ENCODE peak calls at places on chromosomes 6 and 20, in four cellular contexts. U is AG10803; X is HL-60; W is CD4-positive, alpha-beta T cell. D is an unnamed sample.
A peak's percentile ranks its signal among the peaks of the same experiment; 100 is the strongest.

GRCh38 chr20:1187605-1188171 is 2.9 kb upstream of the TMEM74B start:
- DNase-seq in U (no peak), X (no peak), W (no peak), D (no peak)

GRCh38 chr6:82741325-82741995 is 324.2 kb downstream of the UBE3D start:
- DNase-seq in U (peak; percentile 16), X (no peak), W (no peak), D (peak; percentile 72)

GRCh38 chr6:17714177-17714576 is 7.5 kb upstream of the NUP153 start:
- DNase-seq in U (no peak), X (no peak), W (no peak), D (no peak)

GRCh38 chr6:80638222-80639055 is 532.0 kb downstream of the BCKDHB start:
- DNase-seq in U (peak; percentile 87), X (no peak), W (no peak), D (peak; percentile 93)

GRCh38 chr6:87501809-87502572 is 29.2 kb downstream of the SLC35A1 start:
- DNase-seq in U (no peak), X (no peak), W (no peak), D (no peak)

GRCh38 chr20:60063739-60064138 is 105.5 kb downstream of the CDH26 start:
- DNase-seq in U (no peak), X (no peak), W (no peak), D (no peak)

GRCh38 chr6:41200901-41201783 is at the start of gene TREML2:
- DNase-seq in U (no peak), X (peak; percentile 78), W (peak; percentile 44), D (no peak)

GRCh38 chr20:32205502-32206382 is 1.8 kb downstream of the PLAGL2 start:
- DNase-seq in U (peak; percentile 40), X (peak; percentile 61), W (no peak), D (no peak)

GRCh38 chr6:24897186-24897585 is 38.6 kb downstream of the RIPOR2 start:
- DNase-seq in U (no peak), X (no peak), W (no peak), D (no peak)

GRCh38 chr6:159097256-159097655 is 52.5 kb upstream of the TAGAP start:
- DNase-seq in U (no peak), X (no peak), W (no peak), D (no peak)

GRCh38 chr20:22667198-22667597 is 82.8 kb upstream of the FOXA2 start:
- DNase-seq in U (no peak), X (no peak), W (no peak), D (no peak)

GRCh38 chr20:43539975-43540672 is 18.7 kb upstream of the SGK2 start:
- DNase-seq in U (no peak), X (no peak), W (no peak), D (no peak)

GRCh38 chr6:156359912-156360311 is 417.3 kb upstream of the ARID1B start:
- DNase-seq in U (no peak), X (no peak), W (no peak), D (no peak)

GRCh38 chr6:133595076-133595868 is 293.6 kb upstream of the TCF21 start:
- DNase-seq in U (peak; percentile 82), X (no peak), W (no peak), D (no peak)

GRCh38 chr6:5055118-5055517 is 30.0 kb upstream of the PPP1R3G start:
- DNase-seq in U (no peak), X (no peak), W (no peak), D (no peak)

GRCh38 chr6:158170656-158171081 is 2.5 kb downstream of the GTF2H5 start:
- DNase-seq in U (peak; percentile 98), X (no peak), W (no peak), D (peak; percentile 77)

GRCh38 chr20:62816031-62816878 is 595 bp upstream of the COL9A3 start:
- DNase-seq in U (no peak), X (no peak), W (no peak), D (no peak)

GRCh38 chr6:146419576-146419975 is 124.1 kb upstream of the RAB32 start:
- DNase-seq in U (no peak), X (no peak), W (no peak), D (no peak)

GRCh38 chr6:142648526-142648925 is 296.4 kb downstream of the HIVEP2 start:
- DNase-seq in U (no peak), X (no peak), W (no peak), D (no peak)

GRCh38 chr20:33863440-33864323 is 52.5 kb downstream of the CHMP4B start:
- DNase-seq in U (peak; percentile 15), X (no peak), W (no peak), D (no peak)

GRCh38 chr6:140828833-140829232 is 1303.9 kb upstream of the GJE1 start:
- DNase-seq in U (no peak), X (no peak), W (no peak), D (no peak)

GRCh38 chr20:24523661-24524060 is 54.2 kb downstream of the SYNDIG1 start:
- DNase-seq in U (no peak), X (no peak), W (no peak), D (no peak)

GRCh38 chr20:63058696-63059335 is 52.1 kb upstream of the BHLHE23 start:
- DNase-seq in U (no peak), X (no peak), W (peak; percentile 27), D (no peak)

GRCh38 chr6:144653885-144654505 is 368.9 kb downstream of the UTRN start:
- DNase-seq in U (no peak), X (no peak), W (no peak), D (no peak)

GRCh38 chr6:52497652-52498408 is 77.7 kb downstream of the EFHC1 start:
- DNase-seq in U (no peak), X (no peak), W (no peak), D (no peak)

GRCh38 chr6:96468281-96468680 is 53.3 kb upstream of the UFL1 start:
- DNase-seq in U (no peak), X (no peak), W (no peak), D (no peak)

GRCh38 chr6:104229057-104229456 is 630.7 kb downstream of the HACE1 start:
- DNase-seq in U (no peak), X (no peak), W (no peak), D (no peak)

GRCh38 chr6:156182356-156182755 is 594.8 kb upstream of the ARID1B start:
- DNase-seq in U (no peak), X (no peak), W (no peak), D (no peak)

GRCh38 chr20:23626040-23626620 is 11.6 kb downstream of the CST3 start:
- DNase-seq in U (peak; percentile 34), X (no peak), W (no peak), D (no peak)

GRCh38 chr6:4274382-4275082 is 139.2 kb upstream of the ECI2 start:
- DNase-seq in U (no peak), X (no peak), W (no peak), D (no peak)

GRCh38 chr6:157181649-157182048 is 141.7 kb downstream of the TMEM242 start:
- DNase-seq in U (no peak), X (no peak), W (no peak), D (no peak)

GRCh38 chr6:95572098-95572497 is 5.2 kb upstream of the MANEA start:
- DNase-seq in U (no peak), X (peak; percentile 30), W (no peak), D (no peak)

GRCh38 chr6:163201855-163202254 is 212.7 kb upstream of the QKI start:
- DNase-seq in U (no peak), X (no peak), W (no peak), D (no peak)

GRCh38 chr20:48294196-48294595 is 508.9 kb upstream of the SULF2 start:
- DNase-seq in U (peak; percentile 39), X (no peak), W (no peak), D (no peak)

GRCh38 chr20:48292806-48293205 is 507.5 kb upstream of the SULF2 start:
- DNase-seq in U (no peak), X (no peak), W (no peak), D (no peak)

GRCh38 chr20:48294942-48295341 is 509.7 kb upstream of the SULF2 start:
- DNase-seq in U (no peak), X (no peak), W (no peak), D (no peak)

GRCh38 chr20:48295966-48296421 is 510.7 kb upstream of the SULF2 start:
- DNase-seq in U (peak; percentile 82), X (no peak), W (no peak), D (peak; percentile 47)

DNA sequence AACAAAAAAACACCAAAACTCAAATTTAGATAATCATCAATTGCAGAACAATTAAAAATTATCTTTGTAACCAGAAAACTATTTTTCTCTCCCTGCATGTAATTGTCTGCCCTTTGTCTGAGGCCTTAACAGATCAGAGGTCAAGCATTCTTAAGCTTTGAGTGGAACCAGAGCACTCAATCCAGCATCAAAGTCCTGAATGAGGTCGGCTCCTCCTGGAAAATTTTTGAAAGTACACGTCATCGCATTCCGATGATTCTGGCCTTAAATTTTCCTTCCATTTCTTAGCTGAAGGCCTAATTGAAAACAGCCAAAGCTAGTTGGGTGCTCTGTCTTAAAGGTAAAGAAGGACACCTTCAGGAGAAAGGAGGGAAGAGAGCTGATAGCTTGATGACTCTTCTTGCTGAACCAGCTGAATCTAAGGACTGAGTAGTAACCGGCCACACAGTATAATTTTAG is 510.2 kb upstream of the SULF2 start:
- DNase-seq in U (peak; percentile 95), X (no peak), W (no peak), D (peak; percentile 89)
- TF ChIP-seq CTCF in U (peak; percentile 57), X (no peak), W (no peak), D (peak; percentile 54)

GRCh38 chr6:22907085-22907484 is 337.7 kb downstream of the HDGFL1 start:
- DNase-seq in U (no peak), X (no peak), W (no peak), D (no peak)

GRCh38 chr6:22899446-22899845 is 330.1 kb downstream of the HDGFL1 start:
- DNase-seq in U (peak; percentile 41), X (no peak), W (no peak), D (no peak)

GRCh38 chr6:22910370-22910769 is 341.0 kb downstream of the HDGFL1 start:
- DNase-seq in U (no peak), X (no peak), W (no peak), D (no peak)

GRCh38 chr6:22906091-22906549 is 336.8 kb downstream of the HDGFL1 start:
- DNase-seq in U (peak; percentile 54), X (no peak), W (no peak), D (peak; percentile 48)

DNA sequence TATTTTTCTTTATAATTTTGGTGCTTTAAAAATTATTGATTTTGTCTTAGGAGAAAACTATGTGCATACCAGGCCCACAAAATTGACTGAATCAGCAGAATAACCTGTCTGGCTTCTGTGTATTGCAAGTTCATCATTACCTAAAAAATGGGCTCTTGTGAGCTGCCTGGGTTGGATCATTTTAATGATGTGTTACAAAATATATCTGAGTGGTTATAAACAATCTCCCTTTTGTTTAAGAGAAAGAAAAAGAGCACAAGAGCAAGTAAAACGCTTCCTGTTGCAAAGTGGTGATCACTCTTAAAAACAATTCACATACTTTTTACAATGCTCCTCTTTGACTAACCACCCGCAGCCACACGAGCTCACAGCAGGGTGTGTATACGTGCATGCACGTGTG is 335.0 kb downstream of the HDGFL1 start:
- DNase-seq in U (no peak), X (no peak), W (no peak), D (no peak)
- TF ChIP-seq CTCF in U (no peak), X (no peak), W (no peak), D (no peak)

GRCh38 chr20:10647909-10648308 is 25.9 kb downstream of the JAG1 start:
- DNase-seq in U (no peak), X (no peak), W (no peak), D (no peak)
- TF ChIP-seq CTCF in U (no peak), X (no peak), W (no peak), D (no peak)

GRCh38 chr6:20060252-20060651 is 152.0 kb downstream of the MBOAT1 start:
- DNase-seq in U (no peak), X (no peak), W (no peak), D (no peak)

GRCh38 chr6:20056350-20056992 is 155.8 kb downstream of the MBOAT1 start:
- DNase-seq in U (peak; percentile 58), X (no peak), W (no peak), D (peak; percentile 42)

GRCh38 chr6:20061952-20062351 is 150.3 kb downstream of the MBOAT1 start:
- DNase-seq in U (no peak), X (no peak), W (no peak), D (no peak)

GRCh38 chr6:20058912-20059311 is 153.4 kb downstream of the MBOAT1 start:
- DNase-seq in U (no peak), X (peak; percentile 23), W (no peak), D (no peak)
- TF ChIP-seq CTCF in U (no peak), X (no peak), W (no peak), D (no peak)

D was measured in HFFc6.